ENCODE peak calls at places on chromosome 21, in eight cellular contexts. H is fibroblast of pulmonary artery; O is HTR-8/SVneo; Y is activated T-helper 1 cell treated with anti-CD3 and anti-CD28 coated beads, Interleukin-12 subunit alpha, Interleukin-12 subunit beta, Interleukin-2, Interleukin-4 antibody, amounts not matched to agents 30 ng/mL and 10 ng/mL and 1 ng/mL, durations not matched to agents 14 hours and 24 hours and 36 hours; P is effector memory CD4-positive, alpha-beta T cell; N is RPMI7951; S is AG09319; W is activated T-cell treated with anti-CD3 and anti-CD28 coated beads for 24 hours. Q is an unnamed sample.

GRCh38 chr21:38984568-38984967 is 178.8 kb downstream of the ETS2 start:
- DNase-seq in H (no peak), O (no peak), Y (no peak), P (no peak), N (no peak), S (peak; percentile 41), W (no peak), Q (peak; percentile 53)

GRCh38 chr21:36064085-36064460 is 3.7 kb upstream of the SETD4 start:
- DNase-seq in H (no peak), O (no peak), Y (no peak), P (no peak), N (no peak), S (no peak), W (no peak), Q (no peak)

GRCh38 chr21:35506352-35506751 is 457.2 kb upstream of the RUNX1 start:
- DNase-seq in H (no peak), O (no peak), Y (no peak), P (no peak), N (no peak), S (no peak), W (no peak), Q (no peak)

GRCh38 chr21:26199471-26199870 is 28.9 kb upstream of the APP start:
- DNase-seq in H (peak; percentile 18), O (no peak), Y (no peak), P (no peak), N (no peak), S (no peak), W (no peak), Q (peak; percentile 79)

GRCh38 chr21:29149771-29150425 is 19.5 kb downstream of the MAP3K7CL start:
- DNase-seq in H (peak; percentile 56), O (no peak), Y (no peak), P (no peak), N (peak; percentile 45), S (no peak), W (no peak), Q (no peak)

GRCh38 chr21:44694776-44695175 is 2.2 kb upstream of the KRTAP10-12 start:
- DNase-seq in H (no peak), O (no peak), Y (no peak), P (no peak), N (no peak), S (no peak), W (no peak), Q (no peak)

GRCh38 chr21:32298148-32298559 is 501 bp upstream of the MRAP start:
- DNase-seq in H (peak; percentile 38), O (no peak), Y (no peak), P (no peak), N (no peak), S (no peak), W (no peak), Q (peak; percentile 7)

GRCh38 chr21:37045139-37045538 is 27.7 kb downstream of the PIGP start:
- DNase-seq in H (no peak), O (no peak), Y (no peak), P (no peak), N (no peak), S (no peak), W (no peak), Q (no peak)

GRCh38 chr21:30434033-30434631 is 4.1 kb downstream of the KRTAP13-4 start:
- DNase-seq in H (peak; percentile 42), O (peak; percentile 6), Y (no peak), P (no peak), N (peak; percentile 0), S (no peak), W (no peak), Q (peak; percentile 11)

GRCh38 chr21:34968414-34969333 is 80.4 kb downstream of the RUNX1 start:
- DNase-seq in H (no peak), O (no peak), Y (no peak), P (no peak), N (no peak), S (no peak), W (peak; percentile 35), Q (no peak)

GRCh38 chr21:43921602-43921978 is 56.6 kb downstream of the AGPAT3 start:
- DNase-seq in H (no peak), O (no peak), Y (peak; percentile 9), P (no peak), N (no peak), S (no peak), W (no peak), Q (no peak)

GRCh38 chr21:46397211-46397905 is 61.3 kb upstream of the DIP2A start:
- DNase-seq in H (no peak), O (no peak), Y (no peak), P (no peak), N (no peak), S (no peak), W (no peak), Q (no peak)

GRCh38 chr21:32378956-32379355 is 13.9 kb downstream of the URB1 start:
- DNase-seq in H (no peak), O (no peak), Y (no peak), P (no peak), N (no peak), S (no peak), W (no peak), Q (no peak)

GRCh38 chr21:35208810-35209517 is 159.9 kb upstream of the RUNX1 start:
- DNase-seq in H (peak; percentile 72), O (no peak), Y (no peak), P (no peak), N (peak; percentile 58), S (no peak), W (no peak), Q (peak; percentile 73)

GRCh38 chr21:44533891-44534627 is 5.9 kb downstream of the KRTAP10-1 start:
- DNase-seq in H (no peak), O (no peak), Y (no peak), P (no peak), N (no peak), S (no peak), W (no peak), Q (no peak)

GRCh38 chr21:28396421-28396820 is 596.3 kb downstream of the LTN1 start:
- DNase-seq in H (no peak), O (no peak), Y (no peak), P (no peak), N (no peak), S (no peak), W (no peak), Q (no peak)

GRCh38 chr21:36323032-36323431 is 3.0 kb downstream of the MORC3 start:
- DNase-seq in H (no peak), O (no peak), Y (no peak), P (no peak), N (peak; percentile 28), S (no peak), W (no peak), Q (peak; percentile 45)

GRCh38 chr21:38619865-38620513 is 121.7 kb upstream of the ERG start:
- DNase-seq in H (peak; percentile 92), O (no peak), Y (no peak), P (no peak), N (no peak), S (no peak), W (no peak), Q (no peak)

GRCh38 chr21:35540950-35541632 is 492.0 kb upstream of the RUNX1 start:
- DNase-seq in H (no peak), O (no peak), Y (no peak), P (no peak), N (peak; percentile 35), S (no peak), W (no peak), Q (no peak)

GRCh38 chr21:28975401-28975800 is 17.3 kb downstream of the LTN1 start:
- DNase-seq in H (peak; percentile 46), O (no peak), Y (no peak), P (no peak), N (peak; percentile 28), S (peak; percentile 71), W (no peak), Q (peak; percentile 57)

GRCh38 chr21:37970548-37970947 is 54.3 kb upstream of the KCNJ6 start:
- DNase-seq in H (no peak), O (no peak), Y (no peak), P (no peak), N (no peak), S (no peak), W (no peak), Q (no peak)

Q was measured in adipocyte.